ENCODE peak calls at places on chromosome 4, in four cellular contexts. One of them, this sample, is unnamed.

GRCh38 chr4:189185810-189186432 is 754.8 kb upstream of the FRG1 start:
- DNase-seq in mesenchymal stem cell: no peak
- DNase-seq in neuronal stem cell: peak; percentile 66
- DNase-seq in H1: no peak
- DNase-seq in this sample: peak; percentile 87

GRCh38 chr4:95426455-95426854 is 122.3 kb downstream of the UNC5C start:
- DNase-seq in H1: no peak
- DNase-seq in mesenchymal stem cell: no peak
- DNase-seq in neuronal stem cell: no peak
- DNase-seq in this sample: no peak

GRCh38 chr4:107838763-107839162 is 14.0 kb downstream of the SGMS2 start:
- DNase-seq in neuronal stem cell: no peak
- DNase-seq in mesenchymal stem cell: no peak
- DNase-seq in H1: no peak
- DNase-seq in this sample: no peak

GRCh38 chr4:105902550-105903262 is 7.4 kb downstream of the NPNT start:
- DNase-seq in H1: no peak
- DNase-seq in mesenchymal stem cell: no peak
- DNase-seq in neuronal stem cell: no peak
- DNase-seq in this sample: no peak

GRCh38 chr4:84547211-84547610 is 35.7 kb upstream of the CDS1 start:
- DNase-seq in H1: no peak
- DNase-seq in neuronal stem cell: no peak
- DNase-seq in mesenchymal stem cell: no peak
- DNase-seq in this sample: no peak

GRCh38 chr4:143514432-143514831 is 930 bp downstream of the SMARCA5 start:
- DNase-seq in H1: peak; percentile 50
- DNase-seq in neuronal stem cell: peak; percentile 57
- DNase-seq in mesenchymal stem cell: peak; percentile 75
- DNase-seq in this sample: peak; percentile 46

GRCh38 chr4:113069212-113069892 is 19.9 kb downstream of the ANK2 start:
- DNase-seq in mesenchymal stem cell: peak; percentile 69
- DNase-seq in H1: no peak
- DNase-seq in neuronal stem cell: no peak
- DNase-seq in this sample: no peak

GRCh38 chr4:53558981-53559620 is 32.2 kb downstream of the LNX1 start:
- DNase-seq in H1: no peak
- DNase-seq in mesenchymal stem cell: peak; percentile 22
- DNase-seq in neuronal stem cell: no peak
- DNase-seq in this sample: no peak

GRCh38 chr4:155745984-155746383 is 12.8 kb upstream of the GUCY1B1 start:
- DNase-seq in neuronal stem cell: no peak
- DNase-seq in mesenchymal stem cell: no peak
- DNase-seq in H1: no peak
- DNase-seq in this sample: no peak

GRCh38 chr4:123449780-123450179 is 53.2 kb downstream of the SPRY1 start:
- DNase-seq in H1: no peak
- DNase-seq in mesenchymal stem cell: peak; percentile 83
- DNase-seq in neuronal stem cell: no peak
- DNase-seq in this sample: no peak

GRCh38 chr4:80156410-80156809 is 40.9 kb upstream of the PRDM8 start:
- DNase-seq in neuronal stem cell: no peak
- DNase-seq in H1: no peak
- DNase-seq in mesenchymal stem cell: no peak
- DNase-seq in this sample: no peak

GRCh38 chr4:91319869-91320268 is 983.9 kb upstream of the GRID2 start:
- DNase-seq in neuronal stem cell: no peak
- DNase-seq in H1: no peak
- DNase-seq in mesenchymal stem cell: no peak
- DNase-seq in this sample: no peak

GRCh38 chr4:663438-664428 is 10.3 kb downstream of the ATP5ME start:
- DNase-seq in mesenchymal stem cell: no peak
- DNase-seq in neuronal stem cell: no peak
- DNase-seq in H1: no peak
- DNase-seq in this sample: peak; percentile 82

GRCh38 chr4:4838602-4839470 is 20.6 kb upstream of the MSX1 start:
- DNase-seq in H1: no peak
- DNase-seq in neuronal stem cell: no peak
- DNase-seq in mesenchymal stem cell: no peak
- DNase-seq in this sample: peak; percentile 17

DNA sequence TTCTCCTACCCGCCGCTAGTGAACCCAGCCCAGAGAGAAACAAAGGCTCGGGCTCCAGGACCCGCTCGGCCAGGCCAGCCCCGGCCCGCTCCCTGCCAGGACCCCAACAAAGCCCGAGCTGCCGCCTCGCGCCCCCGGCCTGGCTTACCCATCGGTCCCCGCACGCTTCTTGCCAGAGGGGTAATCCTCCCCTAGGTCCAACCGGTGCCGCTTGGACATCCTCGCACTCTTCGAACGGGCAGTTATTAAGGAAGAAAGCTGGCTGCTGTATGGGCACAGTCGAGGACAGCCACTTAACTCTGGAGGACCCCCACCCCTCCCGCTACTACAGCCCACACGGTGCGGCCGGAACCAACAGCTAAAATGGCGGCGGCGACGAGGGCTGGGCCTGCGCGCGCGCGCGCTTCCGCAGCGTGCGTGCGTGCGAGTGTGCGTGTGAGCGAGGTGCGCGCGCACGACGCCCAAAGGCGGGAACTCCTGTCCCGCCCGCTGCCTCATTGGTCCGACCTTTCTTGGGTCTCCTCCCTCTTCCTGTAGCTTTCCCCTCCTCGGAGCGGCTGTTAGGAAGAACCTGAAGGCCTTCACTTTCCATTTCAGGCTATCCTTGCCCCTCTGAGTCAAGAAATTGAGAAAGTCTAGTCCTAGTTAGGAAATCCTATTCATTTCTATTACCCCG is at the start of gene DHX15:
- DNase-seq in mesenchymal stem cell: peak; percentile 98
- DNase-seq in H1: peak; percentile 91
- DNase-seq in neuronal stem cell: peak; percentile 90
- DNase-seq in this sample: peak; percentile 97
- H2BK12ac ChIP-seq in mesenchymal stem cell: no peak within 1 kb of the TSS
- H2BK12ac ChIP-seq in H1: peak within 1 kb of the TSS; percentile 62
- H2BK12ac ChIP-seq in neuronal stem cell: peak within 1 kb of the TSS; percentile 49
- H2BK12ac ChIP-seq in this sample: no peak within 1 kb of the TSS

GRCh38 chr4:82376109-82376508 is 2.3 kb upstream of the HNRNPD start:
- DNase-seq in mesenchymal stem cell: no peak
- DNase-seq in neuronal stem cell: no peak
- DNase-seq in H1: no peak
- DNase-seq in this sample: no peak

GRCh38 chr4:82372502-82372873 is 1.3 kb downstream of the HNRNPD start:
- DNase-seq in mesenchymal stem cell: peak; percentile 45
- DNase-seq in neuronal stem cell: no peak
- DNase-seq in H1: no peak
- DNase-seq in this sample: no peak

GRCh38 chr4:82371398-82371972 is 2.3 kb downstream of the HNRNPD start:
- DNase-seq in H1: no peak
- DNase-seq in neuronal stem cell: no peak
- DNase-seq in mesenchymal stem cell: peak; percentile 18
- DNase-seq in this sample: no peak

GRCh38 chr4:82373816-82374740 is at the start of gene HNRNPD:
- DNase-seq in neuronal stem cell: peak; percentile 99
- DNase-seq in H1: peak; percentile 94
- DNase-seq in mesenchymal stem cell: peak; percentile 100
- DNase-seq in this sample: peak; percentile 99

GRCh38 chr4:82372874-82373815 is 646 bp downstream of the HNRNPD start:
- DNase-seq in neuronal stem cell: peak; percentile 43
- DNase-seq in H1: peak; percentile 65
- DNase-seq in mesenchymal stem cell: peak; percentile 78
- DNase-seq in this sample: peak; percentile 70
- H4K91ac ChIP-seq in neuronal stem cell: peak overlapping the region; percentile 99
- H4K91ac ChIP-seq in H1: peak overlapping the region; percentile 97
- H4K91ac ChIP-seq in mesenchymal stem cell: peak overlapping the region; percentile 100
- H4K91ac ChIP-seq in this sample: peak overlapping the region; percentile 99

DNA sequence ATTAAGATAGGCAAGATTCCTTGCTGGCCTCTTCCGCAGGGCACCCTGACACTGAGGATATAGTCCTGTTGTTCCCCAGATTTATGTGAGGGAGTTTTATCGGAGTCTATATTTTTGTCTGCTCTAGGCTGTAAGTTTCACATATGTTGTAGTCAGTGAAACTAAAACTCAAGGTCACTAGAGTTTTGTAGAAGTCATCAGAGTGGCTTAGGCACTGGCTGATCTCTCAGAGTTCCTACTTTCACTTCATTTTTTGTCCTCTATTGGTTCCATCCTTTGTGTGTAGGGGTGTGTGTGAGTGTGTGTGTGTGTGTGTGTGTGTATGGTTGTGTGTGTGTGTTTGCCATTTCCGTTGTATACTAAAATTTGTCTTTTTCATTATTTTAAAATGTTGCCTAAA is 577.5 kb downstream of the IQCM start:
- DNase-seq in neuronal stem cell: no peak
- DNase-seq in mesenchymal stem cell: no peak
- DNase-seq in H1: no peak
- DNase-seq in this sample: no peak
- H3K23ac ChIP-seq in neuronal stem cell: no peak overlapping the region
- H3K23ac ChIP-seq in mesenchymal stem cell: no peak overlapping the region
- H3K23ac ChIP-seq in H1: no peak overlapping the region
- H3K23ac ChIP-seq in this sample: no peak overlapping the region

GRCh38 chr4:15198070-15198727 is 195.9 kb downstream of the CPEB2 start:
- DNase-seq in mesenchymal stem cell: no peak
- DNase-seq in neuronal stem cell: no peak
- DNase-seq in H1: peak; percentile 49
- DNase-seq in this sample: peak; percentile 43
- H2BK12ac ChIP-seq in mesenchymal stem cell: no peak overlapping the region
- H2BK12ac ChIP-seq in neuronal stem cell: no peak overlapping the region
- H2BK12ac ChIP-seq in H1: no peak overlapping the region
- H2BK12ac ChIP-seq in this sample: no peak overlapping the region

GRCh38 chr4:128810871-128811570 is 1.5 kb downstream of the JADE1 start:
- DNase-seq in mesenchymal stem cell: peak; percentile 82
- DNase-seq in neuronal stem cell: peak; percentile 93
- DNase-seq in H1: peak; percentile 89
- DNase-seq in this sample: peak; percentile 98

GRCh38 chr4:128809477-128810330 is at the start of gene JADE1:
- DNase-seq in H1: peak; percentile 92
- DNase-seq in neuronal stem cell: peak; percentile 93
- DNase-seq in mesenchymal stem cell: peak; percentile 96
- DNase-seq in this sample: peak; percentile 95

GRCh38 chr4:128810331-128810870 is 901 bp downstream of the JADE1 start:
- DNase-seq in H1: no peak
- DNase-seq in neuronal stem cell: no peak
- DNase-seq in mesenchymal stem cell: peak; percentile 54
- DNase-seq in this sample: no peak

GRCh38 chr4:128812360-128812958 is 3.0 kb downstream of the JADE1 start:
- DNase-seq in neuronal stem cell: peak; percentile 82
- DNase-seq in mesenchymal stem cell: peak; percentile 83
- DNase-seq in H1: peak; percentile 69
- DNase-seq in this sample: peak; percentile 51

GRCh38 chr4:128811571-128812359 is 2.3 kb downstream of the JADE1 start:
- DNase-seq in neuronal stem cell: peak; percentile 89
- DNase-seq in H1: peak; percentile 86
- DNase-seq in mesenchymal stem cell: peak; percentile 93
- DNase-seq in this sample: peak; percentile 90
- H4K91ac ChIP-seq in neuronal stem cell: no peak overlapping the region
- H4K91ac ChIP-seq in H1: no peak overlapping the region
- H4K91ac ChIP-seq in mesenchymal stem cell: peak overlapping the region; percentile 27
- H4K91ac ChIP-seq in this sample: no peak overlapping the region

GRCh38 chr4:56772134-56772533 is 49.4 kb downstream of the SPINK2 start:
- DNase-seq in mesenchymal stem cell: peak; percentile 32
- DNase-seq in H1: no peak
- DNase-seq in neuronal stem cell: no peak
- DNase-seq in this sample: no peak
- H3K23ac ChIP-seq in mesenchymal stem cell: no peak overlapping the region
- H3K23ac ChIP-seq in H1: no peak overlapping the region
- H3K23ac ChIP-seq in neuronal stem cell: no peak overlapping the region
- H3K23ac ChIP-seq in this sample: no peak overlapping the region

DNA sequence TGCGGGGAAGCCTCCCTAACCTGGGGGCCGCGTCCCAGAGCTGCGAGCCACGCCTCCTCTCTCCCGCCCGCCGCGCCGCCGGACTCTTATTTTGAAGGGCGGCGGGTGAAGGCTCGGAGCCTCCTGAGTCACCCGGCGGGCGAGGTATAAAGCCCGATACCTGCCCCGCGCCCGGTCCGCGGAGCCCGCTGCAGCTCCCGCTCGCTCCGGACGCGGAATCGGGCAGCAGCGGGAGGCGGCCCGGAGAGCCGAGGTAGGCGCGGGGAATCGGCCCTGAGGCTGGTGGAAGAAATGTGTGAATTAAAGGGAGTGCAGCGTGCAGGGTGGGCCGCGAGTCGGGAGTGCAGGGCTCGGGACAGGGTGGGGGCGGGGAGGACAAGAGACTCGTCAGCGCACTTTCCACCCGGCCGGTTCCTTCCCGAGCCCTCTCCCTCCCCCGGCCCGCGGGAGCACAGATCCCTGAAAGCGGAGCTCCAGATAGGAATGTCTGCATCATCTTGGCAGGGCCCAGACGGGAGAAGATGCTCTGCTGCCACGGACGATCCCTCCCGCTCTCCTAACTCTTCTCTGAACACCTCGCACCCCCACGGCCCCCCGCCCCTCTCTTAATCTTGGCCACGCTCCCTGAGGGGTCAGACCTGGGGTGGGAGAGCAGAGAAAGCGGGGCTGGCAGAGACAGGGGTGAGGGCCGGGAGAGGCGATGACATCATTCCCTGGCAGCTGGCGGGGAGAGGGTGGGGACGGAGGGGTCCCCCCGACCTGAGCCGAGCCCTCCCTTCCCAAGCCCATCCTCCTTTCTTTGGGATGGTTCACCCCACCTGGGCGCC is 177.9 kb downstream of the CBR4 start:
- DNase-seq in H1: peak; percentile 84
- DNase-seq in neuronal stem cell: peak; percentile 77
- DNase-seq in mesenchymal stem cell: peak; percentile 87
- DNase-seq in this sample: peak; percentile 83
- H2BK12ac ChIP-seq in H1: peak overlapping the region; percentile 29
- H2BK12ac ChIP-seq in neuronal stem cell: no peak overlapping the region
- H2BK12ac ChIP-seq in mesenchymal stem cell: peak overlapping the region; percentile 66
- H2BK12ac ChIP-seq in this sample: no peak overlapping the region

GRCh38 chr4:74056114-74056857 is 17.8 kb upstream of the CXCL3 start:
- DNase-seq in mesenchymal stem cell: peak; percentile 86
- DNase-seq in neuronal stem cell: no peak
- DNase-seq in H1: no peak
- DNase-seq in this sample: no peak

GRCh38 chr4:74056858-74057562 is 18.5 kb upstream of the CXCL3 start:
- DNase-seq in neuronal stem cell: no peak
- DNase-seq in H1: no peak
- DNase-seq in mesenchymal stem cell: peak; percentile 92
- DNase-seq in this sample: no peak

GRCh38 chr4:74058048-74058651 is 19.7 kb upstream of the CXCL3 start:
- DNase-seq in H1: no peak
- DNase-seq in mesenchymal stem cell: no peak
- DNase-seq in neuronal stem cell: no peak
- DNase-seq in this sample: no peak

GRCh38 chr4:74059161-74059829 is 20.8 kb upstream of the CXCL3 start:
- DNase-seq in neuronal stem cell: no peak
- DNase-seq in H1: no peak
- DNase-seq in mesenchymal stem cell: no peak
- DNase-seq in this sample: no peak

GRCh38 chr4:74057588-74057987 is 19.1 kb upstream of the CXCL3 start:
- DNase-seq in neuronal stem cell: no peak
- DNase-seq in H1: no peak
- DNase-seq in mesenchymal stem cell: peak; percentile 10
- DNase-seq in this sample: no peak
- H4K91ac ChIP-seq in neuronal stem cell: no peak overlapping the region
- H4K91ac ChIP-seq in H1: no peak overlapping the region
- H4K91ac ChIP-seq in mesenchymal stem cell: no peak overlapping the region
- H4K91ac ChIP-seq in this sample: no peak overlapping the region

This sample was measured in H9.